ENCODE peak calls at places on chromosomes 3 and 15, in seven cellular contexts. One of them, this sample, is unnamed.

GRCh38 chr3:98962951-98963350 is 61.5 kb upstream of the DCBLD2 start:
- DNase-seq in lower lobe of right lung: no peak
- DNase-seq in BE2C: no peak
- DNase-seq in MCF 10A: no peak
- DNase-seq in astrocyte: peak
- DNase-seq in adrenal gland: no peak
- DNase-seq in foreskin fibroblast: peak
- DNase-seq in this sample: no peak

GRCh38 chr15:89119489-89120478 is 31.5 kb downstream of the ABHD2 start:
- DNase-seq in lower lobe of right lung: no peak
- DNase-seq in BE2C: no peak
- DNase-seq in foreskin fibroblast: no peak
- DNase-seq in adrenal gland: no peak
- DNase-seq in MCF 10A: peak
- DNase-seq in astrocyte: peak
- DNase-seq in this sample: no peak

GRCh38 chr3:38706961-38707360 is 57.5 kb upstream of the SCN5A start:
- DNase-seq in adrenal gland: no peak
- DNase-seq in astrocyte: no peak
- DNase-seq in lower lobe of right lung: no peak
- DNase-seq in BE2C: no peak
- DNase-seq in MCF 10A: no peak
- DNase-seq in foreskin fibroblast: no peak
- DNase-seq in this sample: no peak

GRCh38 chr3:4071481-4072184 is 231.5 kb upstream of the SETMAR start:
- DNase-seq in BE2C: no peak
- DNase-seq in lower lobe of right lung: no peak
- DNase-seq in adrenal gland: no peak
- DNase-seq in foreskin fibroblast: no peak
- DNase-seq in astrocyte: no peak
- DNase-seq in MCF 10A: no peak
- DNase-seq in this sample: no peak

GRCh38 chr3:86793786-86794185 is 197.2 kb downstream of the VGLL3 start:
- DNase-seq in MCF 10A: peak
- DNase-seq in lower lobe of right lung: no peak
- DNase-seq in BE2C: no peak
- DNase-seq in foreskin fibroblast: peak
- DNase-seq in astrocyte: peak
- DNase-seq in adrenal gland: no peak
- DNase-seq in this sample: peak

GRCh38 chr3:190077646-190078045 is 43.1 kb downstream of the P3H2 start:
- DNase-seq in astrocyte: peak
- DNase-seq in lower lobe of right lung: no peak
- DNase-seq in adrenal gland: no peak
- DNase-seq in BE2C: no peak
- DNase-seq in foreskin fibroblast: no peak
- DNase-seq in MCF 10A: no peak
- DNase-seq in this sample: no peak

GRCh38 chr15:75036269-75036668 is 12.9 kb downstream of the PPCDC start:
- DNase-seq in astrocyte: no peak
- DNase-seq in lower lobe of right lung: no peak
- DNase-seq in foreskin fibroblast: peak
- DNase-seq in MCF 10A: peak
- DNase-seq in adrenal gland: no peak
- DNase-seq in BE2C: no peak
- DNase-seq in this sample: peak

GRCh38 chr3:31174055-31174454 is 279.6 kb upstream of the GADL1 start:
- DNase-seq in astrocyte: no peak
- DNase-seq in BE2C: no peak
- DNase-seq in lower lobe of right lung: no peak
- DNase-seq in MCF 10A: no peak
- DNase-seq in foreskin fibroblast: no peak
- DNase-seq in adrenal gland: no peak
- DNase-seq in this sample: no peak

GRCh38 chr3:73787620-73788019 is 162.9 kb upstream of the PDZRN3 start:
- DNase-seq in foreskin fibroblast: peak
- DNase-seq in adrenal gland: no peak
- DNase-seq in lower lobe of right lung: no peak
- DNase-seq in BE2C: no peak
- DNase-seq in MCF 10A: no peak
- DNase-seq in astrocyte: no peak
- DNase-seq in this sample: no peak

GRCh38 chr15:90232196-90232595 is 1.5 kb downstream of the CIB1 start:
- DNase-seq in astrocyte: no peak
- DNase-seq in foreskin fibroblast: no peak
- DNase-seq in lower lobe of right lung: no peak
- DNase-seq in MCF 10A: no peak
- DNase-seq in adrenal gland: no peak
- DNase-seq in BE2C: no peak
- DNase-seq in this sample: no peak

GRCh38 chr3:15521573-15521965 is at the start of gene COLQ:
- DNase-seq in MCF 10A: no peak
- DNase-seq in astrocyte: no peak
- DNase-seq in adrenal gland: no peak
- DNase-seq in BE2C: no peak
- DNase-seq in lower lobe of right lung: no peak
- DNase-seq in foreskin fibroblast: no peak
- DNase-seq in this sample: no peak

GRCh38 chr15:96629501-96629900 is 299.0 kb downstream of the NR2F2 start:
- DNase-seq in astrocyte: no peak
- DNase-seq in MCF 10A: no peak
- DNase-seq in foreskin fibroblast: no peak
- DNase-seq in adrenal gland: peak
- DNase-seq in lower lobe of right lung: no peak
- DNase-seq in BE2C: no peak
- DNase-seq in this sample: peak

GRCh38 chr3:39639344-39640236 is 169.8 kb upstream of the MYRIP start:
- DNase-seq in astrocyte: peak
- DNase-seq in foreskin fibroblast: peak
- DNase-seq in MCF 10A: peak
- DNase-seq in adrenal gland: peak
- DNase-seq in lower lobe of right lung: no peak
- DNase-seq in BE2C: peak
- DNase-seq in this sample: no peak

GRCh38 chr3:132256984-132257383 is 60.2 kb upstream of the ACP3 start:
- DNase-seq in astrocyte: peak
- DNase-seq in BE2C: peak
- DNase-seq in MCF 10A: peak
- DNase-seq in adrenal gland: peak
- DNase-seq in lower lobe of right lung: no peak
- DNase-seq in foreskin fibroblast: peak
- DNase-seq in this sample: no peak

GRCh38 chr15:71515375-71516186 is 294.8 kb upstream of the NR2E3 start:
- DNase-seq in foreskin fibroblast: no peak
- DNase-seq in astrocyte: peak
- DNase-seq in lower lobe of right lung: no peak
- DNase-seq in MCF 10A: no peak
- DNase-seq in adrenal gland: peak
- DNase-seq in BE2C: no peak
- DNase-seq in this sample: no peak

GRCh38 chr3:46461971-46462910 is 2.5 kb downstream of the LTF start:
- DNase-seq in MCF 10A: peak
- DNase-seq in astrocyte: no peak
- DNase-seq in BE2C: no peak
- DNase-seq in adrenal gland: no peak
- DNase-seq in lower lobe of right lung: no peak
- DNase-seq in foreskin fibroblast: no peak
- DNase-seq in this sample: no peak

GRCh38 chr3:105564546-105565288 is 198.0 kb downstream of the ALCAM start:
- DNase-seq in BE2C: no peak
- DNase-seq in MCF 10A: no peak
- DNase-seq in lower lobe of right lung: no peak
- DNase-seq in adrenal gland: no peak
- DNase-seq in foreskin fibroblast: no peak
- DNase-seq in astrocyte: no peak
- DNase-seq in this sample: peak

GRCh38 chr3:149371001-149371722 is 6.3 kb downstream of the TM4SF1 start:
- DNase-seq in BE2C: no peak
- DNase-seq in adrenal gland: no peak
- DNase-seq in lower lobe of right lung: no peak
- DNase-seq in foreskin fibroblast: peak
- DNase-seq in astrocyte: peak
- DNase-seq in MCF 10A: peak
- DNase-seq in this sample: peak

GRCh38 chr3:13475871-13476590 is 4.1 kb upstream of the HDAC11 start:
- DNase-seq in BE2C: no peak
- DNase-seq in adrenal gland: no peak
- DNase-seq in lower lobe of right lung: no peak
- DNase-seq in foreskin fibroblast: no peak
- DNase-seq in MCF 10A: no peak
- DNase-seq in astrocyte: no peak
- DNase-seq in this sample: peak

GRCh38 chr3:49238274-49239127 is 38.5 kb downstream of the C3orf62 start:
- DNase-seq in adrenal gland: peak
- DNase-seq in foreskin fibroblast: peak
- DNase-seq in lower lobe of right lung: no peak
- DNase-seq in astrocyte: peak
- DNase-seq in MCF 10A: peak
- DNase-seq in BE2C: peak
- DNase-seq in this sample: no peak

GRCh38 chr15:32730677-32731654 is 13.2 kb downstream of the GREM1 start:
- DNase-seq in MCF 10A: peak
- DNase-seq in foreskin fibroblast: no peak
- DNase-seq in adrenal gland: no peak
- DNase-seq in astrocyte: no peak
- DNase-seq in lower lobe of right lung: peak
- DNase-seq in BE2C: peak
- DNase-seq in this sample: no peak

GRCh38 chr3:157544501-157545139 is 41.4 kb upstream of the VEPH1 start:
- DNase-seq in astrocyte: peak
- DNase-seq in foreskin fibroblast: peak
- DNase-seq in adrenal gland: no peak
- DNase-seq in lower lobe of right lung: no peak
- DNase-seq in MCF 10A: no peak
- DNase-seq in BE2C: no peak
- DNase-seq in this sample: no peak

GRCh38 chr3:5004319-5005152 is 25.3 kb downstream of the BHLHE40 start:
- DNase-seq in BE2C: no peak
- DNase-seq in lower lobe of right lung: no peak
- DNase-seq in foreskin fibroblast: no peak
- DNase-seq in astrocyte: no peak
- DNase-seq in MCF 10A: peak
- DNase-seq in adrenal gland: no peak
- DNase-seq in this sample: no peak

GRCh38 chr3:158847466-158847849 is 45.6 kb downstream of the MFSD1 start:
- DNase-seq in lower lobe of right lung: no peak
- DNase-seq in BE2C: no peak
- DNase-seq in adrenal gland: no peak
- DNase-seq in MCF 10A: no peak
- DNase-seq in foreskin fibroblast: peak
- DNase-seq in astrocyte: peak
- DNase-seq in this sample: no peak

GRCh38 chr3:5891721-5892120 is 704.2 kb downstream of the EDEM1 start:
- DNase-seq in MCF 10A: no peak
- DNase-seq in lower lobe of right lung: no peak
- DNase-seq in foreskin fibroblast: no peak
- DNase-seq in BE2C: no peak
- DNase-seq in adrenal gland: no peak
- DNase-seq in astrocyte: no peak
- DNase-seq in this sample: no peak

GRCh38 chr3:146464005-146464595 is 5.3 kb downstream of the PLSCR2 start:
- DNase-seq in BE2C: no peak
- DNase-seq in astrocyte: peak
- DNase-seq in MCF 10A: peak
- DNase-seq in foreskin fibroblast: no peak
- DNase-seq in lower lobe of right lung: no peak
- DNase-seq in adrenal gland: no peak
- DNase-seq in this sample: no peak

GRCh38 chr15:32036972-32037371 is 6.7 kb downstream of the CHRNA7 start:
- DNase-seq in foreskin fibroblast: no peak
- DNase-seq in MCF 10A: no peak
- DNase-seq in astrocyte: no peak
- DNase-seq in lower lobe of right lung: no peak
- DNase-seq in BE2C: no peak
- DNase-seq in adrenal gland: no peak
- DNase-seq in this sample: no peak

GRCh38 chr3:101677436-101678286 is 729 bp upstream of the ZBTB11 start:
- DNase-seq in foreskin fibroblast: no peak
- DNase-seq in astrocyte: no peak
- DNase-seq in lower lobe of right lung: no peak
- DNase-seq in BE2C: peak
- DNase-seq in MCF 10A: no peak
- DNase-seq in adrenal gland: peak
- DNase-seq in this sample: no peak

DNA sequence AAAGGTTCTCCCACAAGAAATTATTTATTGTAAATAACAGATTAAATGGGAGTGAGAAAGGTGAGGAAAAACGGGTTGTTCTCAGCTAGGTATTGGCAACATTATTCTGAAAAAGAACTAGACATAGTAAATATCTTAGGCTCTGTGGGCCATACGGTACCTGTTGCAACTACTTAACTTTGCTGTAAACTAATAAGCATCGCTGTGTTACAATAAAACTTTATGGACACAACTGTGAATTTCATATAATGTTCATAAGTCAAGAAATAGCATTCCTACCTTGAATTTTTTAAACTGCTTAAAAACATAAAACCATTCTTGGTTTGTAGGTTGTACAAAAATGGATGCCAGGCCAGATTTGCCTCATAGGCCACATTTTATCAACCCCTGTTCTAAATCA is 183.9 kb downstream of the TBC1D5 start:
- DNase-seq in lower lobe of right lung: no peak
- DNase-seq in astrocyte: no peak
- DNase-seq in BE2C: no peak
- DNase-seq in MCF 10A: no peak
- DNase-seq in adrenal gland: no peak
- DNase-seq in foreskin fibroblast: no peak
- DNase-seq in this sample: no peak
- TF ChIP-seq CTCF in lower lobe of right lung: no peak
- TF ChIP-seq CTCF in astrocyte: no peak
- TF ChIP-seq CTCF in BE2C: no peak
- TF ChIP-seq CTCF in MCF 10A: no peak
- TF ChIP-seq CTCF in adrenal gland: no peak
- TF ChIP-seq CTCF in foreskin fibroblast: no peak
- TF ChIP-seq CTCF in this sample: no peak

GRCh38 chr15:91689377-91689776 is 164.1 kb upstream of the SLCO3A1 start:
- DNase-seq in astrocyte: no peak
- DNase-seq in lower lobe of right lung: no peak
- DNase-seq in foreskin fibroblast: no peak
- DNase-seq in MCF 10A: no peak
- DNase-seq in adrenal gland: no peak
- DNase-seq in BE2C: no peak
- DNase-seq in this sample: no peak

GRCh38 chr15:91685436-91685835 is 168.1 kb upstream of the SLCO3A1 start:
- DNase-seq in MCF 10A: no peak
- DNase-seq in adrenal gland: no peak
- DNase-seq in BE2C: no peak
- DNase-seq in astrocyte: no peak
- DNase-seq in lower lobe of right lung: no peak
- DNase-seq in foreskin fibroblast: no peak
- DNase-seq in this sample: no peak
- TF ChIP-seq CTCF in MCF 10A: no peak
- TF ChIP-seq CTCF in adrenal gland: no peak
- TF ChIP-seq CTCF in BE2C: no peak
- TF ChIP-seq CTCF in astrocyte: no peak
- TF ChIP-seq CTCF in lower lobe of right lung: no peak
- TF ChIP-seq CTCF in foreskin fibroblast: no peak
- TF ChIP-seq CTCF in this sample: no peak

GRCh38 chr3:193452338-193452737 is 73.8 kb upstream of the ATP13A5 start:
- DNase-seq in foreskin fibroblast: no peak
- DNase-seq in BE2C: no peak
- DNase-seq in adrenal gland: no peak
- DNase-seq in MCF 10A: peak
- DNase-seq in astrocyte: no peak
- DNase-seq in lower lobe of right lung: no peak
- DNase-seq in this sample: no peak
- TF ChIP-seq CTCF in foreskin fibroblast: no peak
- TF ChIP-seq CTCF in BE2C: peak
- TF ChIP-seq CTCF in adrenal gland: peak
- TF ChIP-seq CTCF in MCF 10A: peak
- TF ChIP-seq CTCF in astrocyte: peak
- TF ChIP-seq CTCF in lower lobe of right lung: no peak
- TF ChIP-seq CTCF in this sample: peak

GRCh38 chr15:62588930-62589655 is 424.0 kb upstream of the C2CD4B start:
- DNase-seq in astrocyte: peak
- DNase-seq in adrenal gland: no peak
- DNase-seq in MCF 10A: no peak
- DNase-seq in lower lobe of right lung: no peak
- DNase-seq in BE2C: no peak
- DNase-seq in foreskin fibroblast: no peak
- DNase-seq in this sample: no peak
- TF ChIP-seq CTCF in astrocyte: peak
- TF ChIP-seq CTCF in adrenal gland: no peak
- TF ChIP-seq CTCF in MCF 10A: no peak
- TF ChIP-seq CTCF in lower lobe of right lung: no peak
- TF ChIP-seq CTCF in BE2C: no peak
- TF ChIP-seq CTCF in foreskin fibroblast: no peak
- TF ChIP-seq CTCF in this sample: no peak

This sample was measured in LNCaP clone FGC.